ENCODE peak calls at places on chromosomes 2 and 18, in five cellular contexts. J is D721Med, A is chondrocyte, H is fibroblast of mammary gland, Q is B cell. D is an unnamed sample.

GRCh38 chr18:32383040-32383819 is 87.5 kb downstream of the GAREM1 start:
- DNase-seq in J (no peak), A (no peak), H (peak), Q (no peak), D (no peak)

GRCh38 chr2:102235491-102235890 is 48.7 kb downstream of the IL1RL2 start:
- DNase-seq in J (no peak), A (no peak), H (peak), Q (no peak), D (no peak)

GRCh38 chr2:67600472-67600871 is 203.3 kb downstream of the ETAA1 start:
- DNase-seq in J (no peak), A (no peak), H (no peak), Q (no peak), D (no peak)

GRCh38 chr18:37575646-37576045 is 10.0 kb upstream of the CELF4 start:
- DNase-seq in J (no peak), A (no peak), H (no peak), Q (no peak), D (no peak)

GRCh38 chr2:150647943-150648342 is 160.5 kb upstream of the RND3 start:
- DNase-seq in J (no peak), A (no peak), H (no peak), Q (no peak), D (no peak)

GRCh38 chr18:57404345-57404744 is 30.8 kb upstream of the ONECUT2 start:
- DNase-seq in J (no peak), A (no peak), H (no peak), Q (no peak), D (no peak)

GRCh38 chr2:40131061-40131704 is 320.7 kb downstream of the SLC8A1 start:
- DNase-seq in J (no peak), A (no peak), H (no peak), Q (no peak), D (no peak)

GRCh38 chr2:16652296-16653082 is 13.1 kb downstream of the CYRIA start:
- DNase-seq in J (no peak), A (no peak), H (peak), Q (no peak), D (no peak)

GRCh38 chr18:58592223-58593214 is 36.4 kb downstream of the ALPK2 start:
- DNase-seq in J (peak), A (no peak), H (no peak), Q (no peak), D (no peak)

GRCh38 chr2:45773909-45774308 is 122.4 kb downstream of the PRKCE start:
- DNase-seq in J (no peak), A (no peak), H (no peak), Q (no peak), D (no peak)

GRCh38 chr2:6866239-6866745 is 585 bp upstream of the CMPK2 start:
- DNase-seq in J (no peak), A (no peak), H (peak), Q (peak), D (no peak)

GRCh38 chr2:96202152-96202856 is 6.3 kb downstream of the STARD7 start:
- DNase-seq in J (no peak), A (no peak), H (peak), Q (no peak), D (no peak)

GRCh38 chr2:127604986-127605385 is 41.0 kb upstream of the GPR17 start:
- DNase-seq in J (no peak), A (no peak), H (no peak), Q (no peak), D (no peak)

GRCh38 chr2:207511851-207512250 is 17.9 kb upstream of the CREB1 start:
- DNase-seq in J (no peak), A (no peak), H (peak), Q (no peak), D (no peak)

GRCh38 chr2:228624708-228625107 is 443.2 kb upstream of the SPHKAP start:
- DNase-seq in J (no peak), A (no peak), H (no peak), Q (no peak), D (no peak)

GRCh38 chr2:159904565-159905281 is 106.7 kb upstream of the CD302 start:
- DNase-seq in J (no peak), A (peak), H (no peak), Q (peak), D (no peak)

GRCh38 chr2:234135750-234136221 is 85.3 kb downstream of the SPP2 start:
- DNase-seq in J (peak), A (no peak), H (peak), Q (peak), D (peak)

GRCh38 chr2:239824051-239824694 is 201.0 kb downstream of the NDUFA10 start:
- DNase-seq in J (no peak), A (no peak), H (peak), Q (peak), D (no peak)

GRCh38 chr2:239826376-239826775 is 198.8 kb downstream of the NDUFA10 start:
- DNase-seq in J (no peak), A (no peak), H (no peak), Q (no peak), D (no peak)

GRCh38 chr2:239825705-239825979 is 199.5 kb downstream of the NDUFA10 start:
- DNase-seq in J (no peak), A (no peak), H (no peak), Q (no peak), D (no peak)

GRCh38 chr2:239826786-239827510 is 198.2 kb downstream of the NDUFA10 start:
- DNase-seq in J (no peak), A (no peak), H (no peak), Q (no peak), D (no peak)

GRCh38 chr2:239824866-239825704 is 200.1 kb downstream of the NDUFA10 start:
- DNase-seq in J (no peak), A (no peak), H (no peak), Q (no peak), D (no peak)
- TF ChIP-seq CTCF in J (no peak), A (no peak), H (peak), Q (no peak), D (no peak)

DNA sequence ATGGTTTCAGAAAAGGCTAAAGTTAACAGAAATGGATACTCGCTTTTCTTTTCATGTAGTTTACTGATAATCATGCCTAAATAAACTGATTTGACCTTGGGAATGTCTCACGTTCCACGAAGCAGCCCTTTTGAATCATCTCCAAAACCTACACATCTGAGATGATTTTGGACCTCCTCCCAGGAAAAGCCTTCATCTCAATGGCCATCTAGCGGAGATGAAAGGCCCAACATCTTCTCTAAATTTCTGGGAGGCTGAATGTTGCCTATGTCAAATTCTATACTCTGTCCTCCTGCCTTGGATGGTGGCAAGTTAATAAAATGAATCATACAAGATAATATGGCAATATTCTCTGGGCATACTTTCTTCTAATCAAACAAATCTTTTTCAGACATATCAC is 448.5 kb downstream of the ZEB2 start:
- DNase-seq in J (no peak), A (no peak), H (peak), Q (no peak), D (no peak)
- TF ChIP-seq CTCF in J (no peak), A (peak), H (peak), Q (no peak), D (no peak)

GRCh38 chr18:23964282-23965238 is 50.0 kb upstream of the TTC39C start:
- DNase-seq in J (no peak), A (no peak), H (no peak), Q (peak), D (no peak)
- TF ChIP-seq CTCF in J (no peak), A (no peak), H (no peak), Q (no peak), D (no peak)

DNA sequence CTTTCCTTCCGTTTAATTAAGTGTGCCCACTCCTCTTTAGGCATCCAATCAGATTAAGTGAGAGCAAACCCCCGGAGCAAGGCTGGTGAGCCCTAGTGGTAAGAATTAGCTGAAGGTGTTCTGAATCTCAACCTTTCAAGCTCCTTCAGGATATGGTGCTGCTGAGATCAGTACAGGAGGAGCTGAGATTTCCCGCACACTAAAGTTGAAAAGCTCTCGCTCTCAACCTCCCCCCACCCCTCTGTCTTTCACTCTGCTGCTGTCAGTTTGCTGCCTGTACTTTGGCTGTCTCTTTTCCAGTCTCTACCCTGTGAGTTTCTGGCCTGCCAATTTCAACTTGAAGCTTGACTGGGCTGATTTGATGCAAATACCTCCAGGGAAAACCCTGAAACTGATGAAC is 15.7 kb downstream of the ZEB2 start:
- DNase-seq in J (no peak), A (no peak), H (no peak), Q (no peak), D (no peak)
- TF ChIP-seq CTCF in J (no peak), A (peak), H (peak), Q (no peak), D (no peak)

GRCh38 chr2:161586517-161587167 is 37.6 kb upstream of the SLC4A10 start:
- DNase-seq in J (no peak), A (no peak), H (peak), Q (no peak), D (no peak)
- TF ChIP-seq CTCF in J (peak), A (peak), H (peak), Q (peak), D (peak)

GRCh38 chr18:70075906-70076305 is 128.2 kb upstream of the CD226 start:
- DNase-seq in J (no peak), A (no peak), H (no peak), Q (no peak), D (no peak)
- TF ChIP-seq CTCF in J (no peak), A (peak), H (peak), Q (no peak), D (no peak)

DNA sequence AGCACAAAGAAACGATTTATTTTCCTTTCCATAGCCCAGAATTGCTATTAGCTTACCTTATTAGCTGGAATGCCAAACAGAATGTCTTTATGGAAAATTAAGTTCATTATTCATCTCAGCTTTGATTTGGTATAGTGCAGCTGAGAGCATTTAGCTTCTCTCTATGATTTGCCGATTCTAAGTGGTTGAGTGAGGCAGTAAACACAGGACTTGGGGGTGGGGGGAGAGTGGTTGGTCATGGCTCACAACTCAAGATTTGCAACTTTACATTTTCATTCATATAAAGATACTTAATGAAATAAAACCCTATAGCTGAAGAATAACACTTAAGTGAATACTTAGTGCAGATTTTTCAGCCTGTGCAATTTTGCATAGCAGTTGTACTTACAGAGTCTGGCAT is 395.2 kb downstream of the TGIF1 start:
- DNase-seq in J (no peak), A (no peak), H (no peak), Q (no peak), D (no peak)
- TF ChIP-seq CTCF in J (no peak), A (no peak), H (no peak), Q (no peak), D (no peak)

GRCh38 chr18:63936156-63936931 is 12.8 kb upstream of the HMSD start:
- DNase-seq in J (peak), A (peak), H (peak), Q (peak), D (peak)
- TF ChIP-seq CTCF in J (peak), A (peak), H (peak), Q (peak), D (peak)

GRCh38 chr2:187500585-187501359 is 52.7 kb upstream of the CALCRL start:
- DNase-seq in J (no peak), A (no peak), H (peak), Q (no peak), D (no peak)
- TF ChIP-seq CTCF in J (no peak), A (peak), H (peak), Q (no peak), D (no peak)

D was measured in RWPE2.